ENCODE peak calls at places on chromosomes 4 and X, in six cellular contexts. L is spleen, R is lower leg skin, B is heart left ventricle, J is upper lobe of left lung, U is NB4. Q is an unnamed sample.

GRCh38 chr4:8351931-8352367 is 82.4 kb downstream of the HTRA3 start:
- DNase-seq in L (no peak), R (no peak), B (no peak), J (no peak), U (no peak), Q (peak; percentile 65)

GRCh38 chr4:106614446-106614845 is 245.9 kb upstream of the GIMD1 start:
- DNase-seq in L (no peak), R (no peak), B (no peak), J (no peak), U (no peak), Q (no peak)

GRCh38 chrX:110691446-110691845 is 104.2 kb downstream of the CHRDL1 start:
- DNase-seq in L (no peak), R (no peak), B (no peak), J (no peak), U (no peak), Q (no peak)

GRCh38 chrX:120251471-120252011 is 929 bp downstream of the ZBTB33 start:
- DNase-seq in L (peak; percentile 80), R (no peak), B (no peak), J (no peak), U (peak; percentile 67), Q (peak; percentile 30)

GRCh38 chr4:73603307-73603710 is 16.9 kb downstream of the RASSF6 start:
- DNase-seq in L (no peak), R (no peak), B (no peak), J (no peak), U (no peak), Q (no peak)

GRCh38 chrX:6257025-6257424 is 28.4 kb upstream of the NLGN4X start:
- DNase-seq in L (no peak), R (no peak), B (no peak), J (no peak), U (no peak), Q (no peak)

GRCh38 chr4:111678466-111678865 is 466.8 kb upstream of the FAM241A start:
- DNase-seq in L (no peak), R (no peak), B (no peak), J (no peak), U (no peak), Q (no peak)

GRCh38 chrX:78024349-78025108 is 55.1 kb upstream of the PGAM4 start:
- DNase-seq in L (no peak), R (no peak), B (no peak), J (no peak), U (peak; percentile 29), Q (no peak)

GRCh38 chr4:31187979-31188378 is 467.8 kb downstream of the PCDH7 start:
- DNase-seq in L (no peak), R (no peak), B (no peak), J (no peak), U (no peak), Q (no peak)

GRCh38 chrX:97691901-97692455 is 808.3 kb downstream of the RPA4 start:
- DNase-seq in L (no peak), R (no peak), B (no peak), J (no peak), U (no peak), Q (no peak)

GRCh38 chr4:186651624-186652023 is 72.0 kb downstream of the FAT1 start:
- DNase-seq in L (no peak), R (no peak), B (peak; percentile 75), J (peak; percentile 43), U (no peak), Q (no peak)

GRCh38 chr4:174880001-174880400 is 38.2 kb upstream of the ADAM29 start:
- DNase-seq in L (no peak), R (no peak), B (no peak), J (no peak), U (no peak), Q (no peak)

DNA sequence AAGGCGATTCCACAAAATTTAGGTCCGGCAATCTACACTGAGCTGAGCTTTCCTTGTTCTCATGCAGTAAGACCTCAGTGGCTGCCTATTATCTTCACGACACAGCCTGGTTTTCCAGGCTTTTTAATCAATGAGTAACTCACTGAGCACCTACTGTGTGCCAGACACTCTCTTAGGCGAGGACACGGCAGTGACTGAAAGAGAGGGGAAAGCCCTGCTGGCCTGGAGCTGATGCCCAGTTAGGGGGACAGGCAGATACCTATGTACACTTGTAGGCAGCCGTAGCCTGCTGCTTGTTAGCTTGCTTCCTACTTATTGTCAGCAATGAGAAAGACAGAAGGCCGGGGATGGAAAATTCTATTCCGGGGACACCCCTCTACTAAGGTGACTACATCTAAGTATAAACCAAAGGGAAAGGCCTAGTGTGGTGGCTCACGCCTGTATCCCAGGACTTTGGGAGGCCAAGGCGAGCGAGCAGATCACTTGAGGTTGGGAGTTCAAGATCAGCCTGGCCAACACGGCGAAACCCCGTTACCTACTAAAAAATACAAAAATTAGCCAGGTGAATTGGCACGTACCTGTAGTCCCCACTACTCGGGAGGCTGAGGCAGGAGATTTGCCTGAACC is 3.8 kb downstream of the WDR1 start:
- DNase-seq in L (no peak), R (no peak), B (no peak), J (no peak), U (no peak), Q (no peak)
- TF ChIP-seq POLR2A in L (no peak), R (no peak), B (no peak), J (no peak), U (no peak), Q (no peak)

DNA sequence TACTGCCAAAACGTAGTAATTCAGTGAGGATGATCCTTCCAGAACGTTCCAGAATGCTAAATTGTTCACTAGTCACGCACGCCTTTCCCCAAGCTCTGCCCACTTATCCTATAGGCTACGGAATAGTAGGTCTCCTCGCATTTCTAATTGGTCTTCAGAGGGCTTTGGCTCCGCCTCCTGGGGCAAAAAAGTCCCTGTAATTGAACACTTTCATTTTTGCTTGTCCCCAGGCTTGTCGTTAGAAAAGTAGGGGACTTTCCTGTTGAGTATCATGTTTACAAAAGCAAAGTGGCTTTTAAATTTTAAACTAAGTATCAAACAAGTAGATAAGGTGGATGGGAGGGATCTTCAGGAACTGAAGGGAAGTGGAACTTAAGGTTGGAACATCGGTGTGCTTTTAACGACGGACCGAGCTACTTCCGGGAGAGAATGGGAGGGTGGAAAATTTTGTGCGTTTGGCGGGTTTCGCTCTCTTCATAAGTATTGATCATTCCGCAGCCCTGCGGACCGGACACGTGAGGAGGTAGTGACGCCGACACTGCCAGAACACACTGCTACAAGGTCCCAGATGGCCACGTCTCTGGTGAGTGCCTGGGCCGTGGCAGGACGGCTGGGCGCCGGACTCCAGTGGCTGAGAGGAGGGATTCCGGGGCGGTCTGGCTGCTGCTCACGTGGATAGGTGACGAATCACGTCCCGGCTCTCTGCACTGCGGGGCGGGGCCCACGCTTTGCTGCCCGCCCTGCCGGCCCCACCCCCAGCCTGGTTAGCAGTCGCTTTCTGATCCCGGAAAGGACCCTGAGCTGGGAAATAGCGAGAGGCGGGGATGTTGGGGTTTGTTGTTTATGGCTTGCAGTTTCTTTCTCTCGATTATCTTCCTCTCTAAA is at the start of gene NXT2:
- DNase-seq in L (peak; percentile 96), R (peak; percentile 96), B (peak; percentile 93), J (peak; percentile 94), U (peak; percentile 94), Q (peak; percentile 90)
- TF ChIP-seq POLR2A in L (peak; percentile 34), R (peak; percentile 15), B (peak; percentile 44), J (no peak), U (peak; percentile 83), Q (peak; percentile 71)

GRCh38 chrX:118524344-118524743 is 28.7 kb downstream of the DOCK11 start:
- DNase-seq in L (no peak), R (no peak), B (no peak), J (no peak), U (no peak), Q (no peak)

GRCh38 chrX:118526149-118526548 is 30.5 kb downstream of the DOCK11 start:
- DNase-seq in L (no peak), R (no peak), B (no peak), J (no peak), U (peak; percentile 11), Q (no peak)

GRCh38 chrX:118525146-118525725 is 29.6 kb downstream of the DOCK11 start:
- DNase-seq in L (no peak), R (peak; percentile 73), B (no peak), J (no peak), U (no peak), Q (no peak)

GRCh38 chrX:118530537-118530936 is 34.9 kb downstream of the DOCK11 start:
- DNase-seq in L (no peak), R (no peak), B (no peak), J (no peak), U (peak; percentile 63), Q (no peak)

DNA sequence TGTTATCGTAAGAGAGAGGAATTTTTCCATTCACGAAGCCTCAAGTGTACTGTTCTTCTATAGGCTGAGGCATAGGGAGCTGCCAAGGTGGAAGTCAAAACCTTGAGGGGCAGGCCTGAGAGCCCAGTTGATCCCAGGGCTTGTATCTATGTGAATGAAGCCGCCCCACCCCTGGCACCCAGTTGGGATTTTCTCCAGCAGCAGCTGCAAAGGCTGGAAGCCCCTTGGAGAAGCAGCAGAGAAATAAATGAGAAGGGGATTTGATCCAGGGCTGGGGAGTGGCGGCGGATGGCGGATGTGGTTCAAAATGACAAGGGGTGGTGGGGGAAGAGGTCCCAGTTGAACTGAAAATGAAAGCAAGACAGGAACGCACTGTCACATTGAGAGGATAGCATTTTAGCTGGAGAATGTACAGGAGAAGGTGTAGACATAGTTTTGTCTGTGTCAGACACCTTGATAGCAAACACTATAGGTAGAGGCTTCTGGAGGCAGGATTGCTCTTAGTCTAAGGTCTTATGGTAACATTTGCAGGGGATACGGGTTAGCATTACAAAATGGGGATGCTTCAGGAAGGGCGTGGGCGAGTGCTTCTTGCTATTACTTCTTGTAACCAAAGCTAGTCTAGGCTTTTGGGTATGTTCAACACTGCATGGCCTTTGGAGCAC is 32.6 kb downstream of the DOCK11 start:
- DNase-seq in L (peak; percentile 83), R (peak; percentile 75), B (peak; percentile 58), J (no peak), U (peak; percentile 40), Q (no peak)
- TF ChIP-seq POLR2A in L (no peak), R (no peak), B (no peak), J (no peak), U (no peak), Q (no peak)

GRCh38 chr4:1797861-1798529 is 4.9 kb downstream of the FGFR3 start:
- DNase-seq in L (no peak), R (no peak), B (no peak), J (peak; percentile 74), U (peak; percentile 37), Q (no peak)

GRCh38 chr4:1800805-1801204 is 7.7 kb downstream of the FGFR3 start:
- DNase-seq in L (no peak), R (no peak), B (no peak), J (peak; percentile 61), U (no peak), Q (no peak)

GRCh38 chr4:1798530-1799363 is 5.7 kb downstream of the FGFR3 start:
- DNase-seq in L (no peak), R (no peak), B (no peak), J (peak; percentile 62), U (no peak), Q (no peak)

GRCh38 chr4:1799997-1800375 is 6.9 kb downstream of the FGFR3 start:
- DNase-seq in L (no peak), R (no peak), B (no peak), J (peak; percentile 72), U (no peak), Q (no peak)

DNA sequence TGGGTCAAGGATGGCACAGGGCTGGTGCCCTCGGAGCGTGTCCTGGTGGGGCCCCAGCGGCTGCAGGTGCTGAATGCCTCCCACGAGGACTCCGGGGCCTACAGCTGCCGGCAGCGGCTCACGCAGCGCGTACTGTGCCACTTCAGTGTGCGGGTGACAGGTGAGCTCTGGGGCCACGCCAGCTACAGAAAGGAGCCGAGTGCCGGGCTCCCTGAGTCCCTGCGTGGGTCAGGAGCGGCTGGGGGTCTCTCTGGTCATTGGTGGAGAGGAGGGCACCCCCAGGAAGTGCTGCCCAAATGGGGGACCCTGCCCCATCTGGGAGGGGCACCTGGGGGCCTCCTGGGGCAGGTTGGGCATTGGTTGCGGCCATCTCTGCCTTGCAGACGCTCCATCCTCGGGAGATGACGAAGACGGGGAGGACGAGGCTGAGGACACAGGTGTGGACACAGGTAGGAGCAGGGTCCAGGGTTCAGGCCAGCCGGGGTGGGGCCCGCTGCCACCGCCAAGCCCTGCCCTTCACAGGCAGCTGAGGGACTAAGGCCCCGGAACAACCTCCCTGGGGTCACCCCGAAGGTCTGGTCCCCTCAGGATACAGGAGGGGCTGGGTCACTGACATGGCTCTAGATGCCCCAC is 6.4 kb downstream of the FGFR3 start:
- DNase-seq in L (no peak), R (no peak), B (no peak), J (peak; percentile 81), U (no peak), Q (no peak)
- TF ChIP-seq POLR2A in L (no peak), R (no peak), B (no peak), J (no peak), U (no peak), Q (no peak)

Q was measured in uterus.